ENCODE peak calls at places on chromosome 20, in eight cellular contexts. E, U, F, I, J, N, C and V are unnamed samples.

GRCh38 chr20:56171087-56172012 is 77.2 kb upstream of the MC3R start:
- DNase-seq in I (no peak), N (peak; percentile 22), E (no peak), U (no peak), J (no peak), F (no peak), C (no peak), V (no peak)

GRCh38 chr20:5113615-5113986 is 6.2 kb downstream of the PCNA start:
- DNase-seq in U (no peak), C (no peak), J (no peak), N (no peak), F (no peak), E (no peak), I (no peak), V (no peak)

GRCh38 chr20:37991506-37992302 is 41.6 kb downstream of the TTI1 start:
- DNase-seq in E (no peak), F (no peak), N (no peak), I (no peak), U (no peak), J (no peak), C (no peak), V (no peak)

GRCh38 chr20:64077876-64078551 is 1.3 kb downstream of the RGS19 start:
- DNase-seq in F (no peak), U (no peak), E (no peak), J (no peak), I (peak; percentile 41), C (no peak), N (no peak), V (no peak)

GRCh38 chr20:45911486-45912343 is at the start of gene PLTP:
- DNase-seq in J (peak; percentile 75), C (peak; percentile 82), E (peak; percentile 56), U (peak; percentile 86), F (no peak), I (peak; percentile 58), N (peak; percentile 89), V (peak; percentile 78)

GRCh38 chr20:38729767-38730166 is 5.5 kb downstream of the SLC32A1 start:
- DNase-seq in J (no peak), C (no peak), I (no peak), F (no peak), E (no peak), N (no peak), U (no peak), V (no peak)

GRCh38 chr20:37464611-37465010 is 56.4 kb upstream of the NNAT start:
- DNase-seq in F (no peak), J (no peak), C (no peak), N (no peak), U (no peak), I (no peak), E (no peak), V (no peak)

GRCh38 chr20:52031206-52031573 is 160.4 kb downstream of the ZFP64 start:
- DNase-seq in N (no peak), E (no peak), J (no peak), I (no peak), F (no peak), C (no peak), U (no peak), V (no peak)

GRCh38 chr20:38032585-38033329 is 499 bp downstream of the TTI1 start:
- DNase-seq in U (peak; percentile 76), I (no peak), C (no peak), J (no peak), E (no peak), F (no peak), N (peak; percentile 16), V (peak; percentile 24)

GRCh38 chr20:52105573-52106422 is 85.8 kb downstream of the ZFP64 start:
- DNase-seq in E (no peak), F (no peak), C (no peak), U (no peak), I (no peak), N (peak; percentile 88), J (no peak), V (no peak)

GRCh38 chr20:8205996-8206395 is 73.9 kb downstream of the PLCB1 start:
- DNase-seq in C (no peak), I (no peak), N (no peak), U (no peak), F (no peak), E (no peak), J (no peak), V (no peak)

GRCh38 chr20:4840831-4841230 is 119.1 kb downstream of the PRND start:
- DNase-seq in E (no peak), C (no peak), N (no peak), J (no peak), I (no peak), U (no peak), F (no peak), V (no peak)

GRCh38 chr20:60993647-60994046 is 258.4 kb upstream of the CDH4 start:
- DNase-seq in E (no peak), C (no peak), N (no peak), U (no peak), F (no peak), J (no peak), I (no peak), V (no peak)

GRCh38 chr20:5150226-5151076 is 23.6 kb downstream of the CDS2 start:
- DNase-seq in I (no peak), F (no peak), E (no peak), N (no peak), J (peak; percentile 25), U (no peak), C (no peak), V (no peak)

GRCh38 chr20:33648396-33649004 is 13.6 kb upstream of the C20orf144 start:
- DNase-seq in U (no peak), J (no peak), F (no peak), I (no peak), E (no peak), N (no peak), C (peak; percentile 13), V (peak; percentile 18)
- H3K4me3 ChIP-seq in U (no peak overlapping the region), J (no peak overlapping the region), F (no peak overlapping the region), I (no peak overlapping the region), E (no peak overlapping the region), N (no peak overlapping the region), C (no peak overlapping the region), V (no peak overlapping the region)

GRCh38 chr20:35653430-35653734 is 11.3 kb downstream of the CPNE1 start:
- DNase-seq in U (no peak), C (no peak), J (no peak), N (no peak), F (no peak), E (no peak), I (no peak), V (no peak)

GRCh38 chr20:35653893-35654292 is 10.8 kb downstream of the CPNE1 start:
- DNase-seq in C (no peak), E (no peak), I (no peak), J (no peak), U (no peak), N (no peak), F (no peak), V (no peak)

GRCh38 chr20:35652641-35653429 is 11.9 kb downstream of the CPNE1 start:
- DNase-seq in J (no peak), C (no peak), U (no peak), N (no peak), I (no peak), E (no peak), F (no peak), V (no peak)

GRCh38 chr20:35657271-35657670 is 7.4 kb downstream of the CPNE1 start:
- DNase-seq in F (no peak), J (no peak), N (no peak), I (no peak), U (no peak), C (no peak), E (no peak), V (no peak)

DNA sequence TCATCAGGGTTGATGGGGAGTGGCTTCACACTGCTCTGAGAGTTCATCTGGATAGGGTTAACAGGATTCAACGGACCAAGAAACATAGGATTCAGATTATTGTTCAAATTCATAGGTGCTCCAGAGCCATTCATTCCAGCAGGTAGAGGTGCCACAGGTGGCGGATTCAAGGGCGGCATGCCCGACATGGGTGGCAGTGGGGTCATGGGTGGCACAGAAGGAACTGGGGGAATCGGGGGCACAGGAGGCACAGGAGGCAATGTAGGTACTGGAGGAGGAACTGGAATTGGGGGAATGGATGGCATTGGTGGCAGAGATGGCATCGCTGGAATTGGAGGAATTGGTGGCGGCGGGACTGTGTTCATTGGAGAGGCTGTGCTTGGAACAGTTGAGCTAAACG is 10.3 kb downstream of the CPNE1 start:
- DNase-seq in C (no peak), I (no peak), U (no peak), E (no peak), J (no peak), N (no peak), F (no peak), V (no peak)
- H3K4me1 ChIP-seq in C (peaks cover 74% of the 10 kb centered on the region), I (peaks cover 35% of the 10 kb centered on the region), U (peaks cover 18% of the 10 kb centered on the region), E (no peaks in the 10 kb centered on the region), J (peaks cover 60% of the 10 kb centered on the region), N (no peaks in the 10 kb centered on the region), F (peaks cover 30% of the 10 kb centered on the region), V (peaks cover 13% of the 10 kb centered on the region)

DNA sequence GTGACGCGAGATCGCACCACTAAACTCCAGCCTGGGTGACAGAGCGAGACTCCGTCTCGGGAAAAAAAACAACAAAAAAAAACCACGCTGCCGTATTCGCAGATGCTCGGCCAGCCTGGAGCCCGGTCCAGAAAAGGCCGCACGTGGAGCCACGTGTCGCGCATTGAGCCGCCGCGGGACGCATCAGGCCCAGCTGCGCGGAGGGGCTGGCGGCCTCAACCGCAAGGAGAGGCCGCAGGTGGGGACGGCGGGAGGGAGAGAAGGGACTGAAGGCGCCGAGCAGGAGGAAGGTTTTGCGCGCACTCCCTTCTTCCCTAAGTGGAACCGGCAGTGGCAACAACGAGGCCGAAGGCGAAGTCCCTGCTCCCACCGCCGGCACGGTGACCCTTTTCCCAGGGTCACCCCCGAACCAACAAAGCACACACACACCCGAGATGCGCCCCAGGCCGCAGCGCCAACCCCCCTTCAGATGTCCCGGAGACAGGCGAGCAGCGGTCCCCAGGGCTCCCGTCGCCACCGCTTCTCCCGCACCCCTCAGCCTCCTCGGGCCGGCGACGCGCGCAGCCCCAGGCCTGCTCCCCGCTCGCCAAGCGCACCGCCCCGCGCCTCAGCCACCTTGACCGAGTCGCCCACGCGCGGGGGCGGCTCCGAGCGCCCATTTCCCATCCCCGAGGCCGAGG is 681 bp downstream of the SYCP2 start:
- DNase-seq in N (no peak), U (peak; percentile 65), F (no peak), E (no peak), J (peak; percentile 17), C (no peak), I (no peak), V (no peak)
- H3K4me3 ChIP-seq in N (no peak overlapping the region), U (peak overlapping the region; percentile 78), F (peak overlapping the region; percentile 20), E (no peak overlapping the region), J (peak overlapping the region; percentile 90), C (peak overlapping the region; percentile 86), I (peak overlapping the region; percentile 75), V (peak overlapping the region; percentile 66)

DNA sequence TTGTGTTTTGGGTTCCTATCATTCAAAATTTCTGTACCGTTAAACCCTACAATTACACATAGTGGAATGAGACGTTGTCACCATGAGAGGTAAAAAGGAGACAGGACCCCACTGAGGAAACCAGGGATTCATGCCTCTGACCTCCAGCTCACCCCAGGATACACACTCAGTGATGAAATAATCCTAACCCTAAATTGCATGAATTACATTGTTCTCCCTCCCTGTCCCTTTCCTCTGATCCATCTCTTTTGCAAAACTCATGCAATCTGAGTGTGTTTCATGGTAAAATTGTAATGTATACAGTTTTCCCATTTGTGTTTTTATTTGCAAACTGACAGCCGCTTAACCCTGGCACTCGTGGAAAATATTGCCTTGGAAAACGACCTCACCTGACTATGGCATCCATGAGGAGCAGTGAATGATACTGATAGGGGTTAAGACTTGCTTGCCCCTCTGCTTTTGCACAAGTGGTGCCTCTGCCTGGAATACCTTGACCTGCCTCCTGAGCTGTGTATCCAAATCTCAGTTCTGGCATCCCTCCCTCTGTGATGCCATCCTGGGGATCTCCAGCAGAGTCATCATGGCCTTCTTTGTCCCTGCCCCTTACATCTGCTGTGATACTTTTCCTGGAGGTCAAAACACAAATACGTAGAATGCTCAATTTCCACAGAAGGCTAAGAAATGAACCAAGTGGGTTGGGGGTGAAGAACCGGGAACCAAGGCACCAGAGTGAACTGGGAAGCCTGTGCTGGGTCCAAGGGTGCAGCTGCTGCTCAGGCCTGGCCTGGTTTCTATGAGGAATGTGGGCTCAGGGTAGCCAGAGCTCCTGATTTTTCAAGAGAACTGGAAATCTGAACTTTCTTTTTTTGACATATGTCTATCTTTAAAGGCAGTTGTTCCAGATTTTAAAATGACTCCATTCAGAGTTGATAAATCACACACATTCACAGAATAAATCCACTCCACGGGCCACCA is 211.6 kb upstream of the ZNF217 start:
- DNase-seq in U (no peak), J (no peak), C (no peak), N (no peak), I (no peak), E (no peak), F (no peak), V (no peak)
- H3K4me1 ChIP-seq in U (peaks cover 10% of the 10 kb centered on the region), J (no peaks in the 10 kb centered on the region), C (no peaks in the 10 kb centered on the region), N (peaks cover 18% of the 10 kb centered on the region), I (peaks cover 12% of the 10 kb centered on the region), E (peaks cover 23% of the 10 kb centered on the region), F (no peaks in the 10 kb centered on the region), V (no peaks in the 10 kb centered on the region)